ENCODE peak calls at places on chromosomes 3 and 15, in seven cellular contexts. One of them, this sample, is unnamed.
A peak's percentile ranks its signal among the peaks of the same experiment; 100 is the strongest.

GRCh38 chr15:51403072-51403878 is 61.8 kb downstream of the GLDN start:
- DNase-seq in thoracic aorta: no peak
- DNase-seq in Peyer's patch: no peak
- DNase-seq in astrocyte: peak; percentile 19
- DNase-seq in HCT116: peak; percentile 23
- DNase-seq in DND-41: no peak
- DNase-seq in esophagus squamous epithelium: no peak
- DNase-seq in this sample: no peak

GRCh38 chr3:24832878-24833277 is 338.2 kb upstream of the THRB start:
- DNase-seq in DND-41: no peak
- DNase-seq in HCT116: no peak
- DNase-seq in Peyer's patch: no peak
- DNase-seq in thoracic aorta: no peak
- DNase-seq in esophagus squamous epithelium: no peak
- DNase-seq in astrocyte: no peak
- DNase-seq in this sample: no peak

GRCh38 chr3:94310736-94311135 is 247.9 kb downstream of the NSUN3 start:
- DNase-seq in astrocyte: no peak
- DNase-seq in thoracic aorta: no peak
- DNase-seq in HCT116: no peak
- DNase-seq in DND-41: no peak
- DNase-seq in Peyer's patch: no peak
- DNase-seq in esophagus squamous epithelium: no peak
- DNase-seq in this sample: no peak

GRCh38 chr3:15796771-15797599 is 794 bp downstream of the ANKRD28 start:
- DNase-seq in HCT116: peak; percentile 56
- DNase-seq in esophagus squamous epithelium: no peak
- DNase-seq in DND-41: peak; percentile 28
- DNase-seq in thoracic aorta: no peak
- DNase-seq in astrocyte: peak; percentile 82
- DNase-seq in Peyer's patch: no peak
- DNase-seq in this sample: no peak

GRCh38 chr15:70702584-70702983 is 60.8 kb downstream of the UACA start:
- DNase-seq in esophagus squamous epithelium: no peak
- DNase-seq in thoracic aorta: no peak
- DNase-seq in Peyer's patch: no peak
- DNase-seq in astrocyte: no peak
- DNase-seq in DND-41: no peak
- DNase-seq in HCT116: no peak
- DNase-seq in this sample: no peak

GRCh38 chr3:108215876-108216275 is 6.3 kb downstream of the IFT57 start:
- DNase-seq in HCT116: no peak
- DNase-seq in esophagus squamous epithelium: no peak
- DNase-seq in astrocyte: no peak
- DNase-seq in DND-41: no peak
- DNase-seq in Peyer's patch: no peak
- DNase-seq in thoracic aorta: no peak
- DNase-seq in this sample: no peak

GRCh38 chr3:133535971-133536634 is 37.4 kb upstream of the CDV3 start:
- DNase-seq in DND-41: no peak
- DNase-seq in astrocyte: peak; percentile 89
- DNase-seq in esophagus squamous epithelium: no peak
- DNase-seq in HCT116: no peak
- DNase-seq in thoracic aorta: no peak
- DNase-seq in Peyer's patch: no peak
- DNase-seq in this sample: no peak

GRCh38 chr3:179880868-179881267 is 155.9 kb downstream of the PEX5L start:
- DNase-seq in esophagus squamous epithelium: no peak
- DNase-seq in astrocyte: no peak
- DNase-seq in HCT116: no peak
- DNase-seq in DND-41: no peak
- DNase-seq in thoracic aorta: no peak
- DNase-seq in Peyer's patch: no peak
- DNase-seq in this sample: no peak

GRCh38 chr3:140472621-140473020 is 205.2 kb upstream of the TRIM42 start:
- DNase-seq in esophagus squamous epithelium: no peak
- DNase-seq in HCT116: no peak
- DNase-seq in thoracic aorta: no peak
- DNase-seq in Peyer's patch: no peak
- DNase-seq in DND-41: no peak
- DNase-seq in astrocyte: no peak
- DNase-seq in this sample: no peak

GRCh38 chr3:156818890-156819289 is 7.3 kb upstream of the LEKR1 start:
- DNase-seq in astrocyte: peak; percentile 91
- DNase-seq in thoracic aorta: no peak
- DNase-seq in Peyer's patch: no peak
- DNase-seq in DND-41: no peak
- DNase-seq in esophagus squamous epithelium: no peak
- DNase-seq in HCT116: peak; percentile 59
- DNase-seq in this sample: no peak

GRCh38 chr3:78986702-78987101 is 781.1 kb downstream of the ROBO1 start:
- DNase-seq in Peyer's patch: no peak
- DNase-seq in astrocyte: peak; percentile 34
- DNase-seq in esophagus squamous epithelium: no peak
- DNase-seq in HCT116: no peak
- DNase-seq in thoracic aorta: no peak
- DNase-seq in DND-41: no peak
- DNase-seq in this sample: no peak

GRCh38 chr3:78990164-78990563 is 777.6 kb downstream of the ROBO1 start:
- DNase-seq in astrocyte: no peak
- DNase-seq in HCT116: no peak
- DNase-seq in DND-41: no peak
- DNase-seq in Peyer's patch: no peak
- DNase-seq in thoracic aorta: no peak
- DNase-seq in esophagus squamous epithelium: no peak
- DNase-seq in this sample: no peak

GRCh38 chr3:78991656-78992055 is 776.1 kb downstream of the ROBO1 start:
- DNase-seq in Peyer's patch: no peak
- DNase-seq in HCT116: no peak
- DNase-seq in DND-41: no peak
- DNase-seq in astrocyte: no peak
- DNase-seq in thoracic aorta: no peak
- DNase-seq in esophagus squamous epithelium: no peak
- DNase-seq in this sample: no peak

GRCh38 chr3:78992400-78992799 is 775.4 kb downstream of the ROBO1 start:
- DNase-seq in HCT116: no peak
- DNase-seq in DND-41: no peak
- DNase-seq in esophagus squamous epithelium: no peak
- DNase-seq in astrocyte: no peak
- DNase-seq in thoracic aorta: no peak
- DNase-seq in Peyer's patch: no peak
- DNase-seq in this sample: no peak

DNA sequence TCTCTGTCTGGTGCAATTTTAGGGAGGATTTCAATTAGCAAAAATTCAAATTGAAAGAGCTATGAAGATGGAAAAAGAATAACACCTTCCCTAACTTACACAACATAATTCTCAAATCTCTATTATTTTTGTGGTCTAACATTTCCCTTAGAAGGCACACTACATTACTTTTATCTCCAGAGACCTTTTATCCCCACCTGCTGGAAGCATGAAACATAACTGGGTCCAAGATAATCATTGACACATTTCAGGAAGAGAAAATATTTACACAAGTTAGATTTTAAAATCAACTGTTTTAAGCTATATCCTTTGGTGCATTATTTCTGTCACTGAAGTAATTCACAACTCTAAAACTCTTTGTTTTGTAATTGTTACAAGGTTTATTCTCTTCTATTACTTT is 779.5 kb downstream of the ROBO1 start:
- DNase-seq in DND-41: no peak
- DNase-seq in Peyer's patch: no peak
- DNase-seq in thoracic aorta: no peak
- DNase-seq in astrocyte: no peak
- DNase-seq in HCT116: no peak
- DNase-seq in esophagus squamous epithelium: no peak
- DNase-seq in this sample: no peak
- TF ChIP-seq CTCF in DND-41: no peak
- TF ChIP-seq CTCF in Peyer's patch: peak; percentile 54
- TF ChIP-seq CTCF in thoracic aorta: no peak
- TF ChIP-seq CTCF in astrocyte: peak; percentile 31
- TF ChIP-seq CTCF in HCT116: no peak
- TF ChIP-seq CTCF in esophagus squamous epithelium: no peak
- TF ChIP-seq CTCF in this sample: no peak

GRCh38 chr3:71803248-71803647 is 18.3 kb upstream of the PROK2 start:
- DNase-seq in astrocyte: no peak
- DNase-seq in esophagus squamous epithelium: no peak
- DNase-seq in Peyer's patch: no peak
- DNase-seq in HCT116: no peak
- DNase-seq in DND-41: no peak
- DNase-seq in thoracic aorta: no peak
- DNase-seq in this sample: no peak

GRCh38 chr3:71796268-71796667 is 11.3 kb upstream of the PROK2 start:
- DNase-seq in astrocyte: no peak
- DNase-seq in esophagus squamous epithelium: no peak
- DNase-seq in HCT116: no peak
- DNase-seq in Peyer's patch: no peak
- DNase-seq in thoracic aorta: no peak
- DNase-seq in DND-41: no peak
- DNase-seq in this sample: no peak

GRCh38 chr3:71801986-71802385 is 17.0 kb upstream of the PROK2 start:
- DNase-seq in esophagus squamous epithelium: no peak
- DNase-seq in HCT116: no peak
- DNase-seq in astrocyte: no peak
- DNase-seq in thoracic aorta: no peak
- DNase-seq in DND-41: no peak
- DNase-seq in Peyer's patch: no peak
- DNase-seq in this sample: no peak

GRCh38 chr3:71800023-71800422 is 15.1 kb upstream of the PROK2 start:
- DNase-seq in DND-41: no peak
- DNase-seq in thoracic aorta: no peak
- DNase-seq in esophagus squamous epithelium: no peak
- DNase-seq in Peyer's patch: no peak
- DNase-seq in astrocyte: no peak
- DNase-seq in HCT116: no peak
- DNase-seq in this sample: no peak

GRCh38 chr3:71797455-71797854 is 12.5 kb upstream of the PROK2 start:
- DNase-seq in Peyer's patch: no peak
- DNase-seq in DND-41: no peak
- DNase-seq in thoracic aorta: no peak
- DNase-seq in astrocyte: no peak
- DNase-seq in esophagus squamous epithelium: no peak
- DNase-seq in HCT116: no peak
- DNase-seq in this sample: no peak
- H3K27me3 ChIP-seq in Peyer's patch: no peaks in the 10 kb centered on the region
- H3K27me3 ChIP-seq in DND-41: peaks cover 4% of the 10 kb centered on the region
- H3K27me3 ChIP-seq in thoracic aorta: no peaks in the 10 kb centered on the region
- H3K27me3 ChIP-seq in astrocyte: peaks cover 18% of the 10 kb centered on the region
- H3K27me3 ChIP-seq in esophagus squamous epithelium: no peaks in the 10 kb centered on the region
- H3K27me3 ChIP-seq in HCT116: peaks cover 30% of the 10 kb centered on the region
- H3K27me3 ChIP-seq in this sample: no peaks in the 10 kb centered on the region

GRCh38 chr15:41828747-41829270 is 917 bp downstream of the JMJD7 start:
- DNase-seq in Peyer's patch: no peak
- DNase-seq in esophagus squamous epithelium: no peak
- DNase-seq in thoracic aorta: no peak
- DNase-seq in DND-41: no peak
- DNase-seq in HCT116: no peak
- DNase-seq in astrocyte: peak; percentile 18
- DNase-seq in this sample: no peak
- H3K4me3 ChIP-seq in Peyer's patch: peak overlapping the region; percentile 67
- H3K4me3 ChIP-seq in esophagus squamous epithelium: peak overlapping the region; percentile 81
- H3K4me3 ChIP-seq in thoracic aorta: peak overlapping the region; percentile 77
- H3K4me3 ChIP-seq in DND-41: peak overlapping the region; percentile 67
- H3K4me3 ChIP-seq in HCT116: peak overlapping the region; percentile 90
- H3K4me3 ChIP-seq in astrocyte: peak overlapping the region; percentile 88
- H3K4me3 ChIP-seq in this sample: peak overlapping the region; percentile 59

GRCh38 chr15:28989239-28989830 is 103.6 kb downstream of the APBA2 start:
- DNase-seq in esophagus squamous epithelium: no peak
- DNase-seq in DND-41: peak; percentile 11
- DNase-seq in Peyer's patch: no peak
- DNase-seq in HCT116: no peak
- DNase-seq in thoracic aorta: no peak
- DNase-seq in astrocyte: no peak
- DNase-seq in this sample: no peak
- TF ChIP-seq CTCF in esophagus squamous epithelium: no peak
- TF ChIP-seq CTCF in DND-41: peak; percentile 39
- TF ChIP-seq CTCF in Peyer's patch: no peak
- TF ChIP-seq CTCF in HCT116: peak; percentile 51
- TF ChIP-seq CTCF in thoracic aorta: no peak
- TF ChIP-seq CTCF in astrocyte: peak; percentile 30
- TF ChIP-seq CTCF in this sample: no peak

This sample was measured in breast epithelium.